ENCODE peak calls at places on chromosomes 6 and 20, in six cellular contexts. S is endothelial cell of umbilical vein, Q is esophagus muscularis mucosa, U is breast epithelium, Z is heart left ventricle, V is adrenal gland. T is an unnamed sample.

GRCh38 chr6:155586036-155586557 is 130.5 kb upstream of the NOX3 start:
- DNase-seq in S (no peak), Q (no peak), U (no peak), Z (no peak), V (no peak), T (no peak)

GRCh38 chr6:18883268-18883667 is 496.1 kb downstream of the RNF144B start:
- DNase-seq in S (no peak), Q (no peak), U (no peak), Z (no peak), V (no peak), T (no peak)

GRCh38 chr6:6721606-6722005 is 133.1 kb downstream of the LY86 start:
- DNase-seq in S (no peak), Q (no peak), U (no peak), Z (no peak), V (no peak), T (no peak)

GRCh38 chr20:4567172-4567571 is 154.5 kb upstream of the PRND start:
- DNase-seq in S (no peak), Q (no peak), U (no peak), Z (no peak), V (no peak), T (no peak)

GRCh38 chr6:127267742-127268588 is 1.3 kb downstream of the RNF146 start:
- DNase-seq in S (peak), Q (no peak), U (no peak), Z (no peak), V (no peak), T (no peak)

GRCh38 chr20:7449269-7449668 is 491.0 kb downstream of the HAO1 start:
- DNase-seq in S (no peak), Q (no peak), U (no peak), Z (no peak), V (no peak), T (no peak)

GRCh38 chr6:141988954-141989705 is 143.6 kb upstream of the GJE1 start:
- DNase-seq in S (peak), Q (no peak), U (no peak), Z (no peak), V (peak), T (peak)

GRCh38 chr6:125082931-125083683 is 70.5 kb upstream of the TPD52L1 start:
- DNase-seq in S (no peak), Q (no peak), U (no peak), Z (no peak), V (no peak), T (no peak)

GRCh38 chr6:63742060-63742459 is 106.5 kb downstream of the PHF3 start:
- DNase-seq in S (no peak), Q (no peak), U (no peak), Z (no peak), V (no peak), T (no peak)

GRCh38 chr6:10411915-10412164 is 3.0 kb downstream of the TFAP2A start:
- DNase-seq in S (peak), Q (no peak), U (no peak), Z (no peak), V (no peak), T (no peak)

GRCh38 chr20:41181567-41181966 is 44.2 kb downstream of the PLCG1 start:
- DNase-seq in S (no peak), Q (peak), U (peak), Z (no peak), V (no peak), T (peak)

GRCh38 chr6:170166511-170167122 is 124.3 kb downstream of the DLL1 start:
- DNase-seq in S (no peak), Q (no peak), U (no peak), Z (no peak), V (no peak), T (peak)

GRCh38 chr6:151044465-151045441 is 179.3 kb downstream of the MTHFD1L start:
- DNase-seq in S (peak), Q (no peak), U (peak), Z (peak), V (no peak), T (peak)

GRCh38 chr6:15253107-15254073 is 7.5 kb downstream of the JARID2 start:
- DNase-seq in S (no peak), Q (no peak), U (no peak), Z (no peak), V (no peak), T (no peak)

GRCh38 chr20:40160151-40160550 is 528.9 kb downstream of the MAFB start:
- DNase-seq in S (peak), Q (no peak), U (peak), Z (peak), V (peak), T (no peak)

GRCh38 chr6:5173862-5174643 is 86.7 kb downstream of the LYRM4 start:
- DNase-seq in S (no peak), Q (no peak), U (no peak), Z (no peak), V (no peak), T (peak)

GRCh38 chr6:103800131-103800670 is 1059.5 kb downstream of the HACE1 start:
- DNase-seq in S (no peak), Q (no peak), U (no peak), Z (no peak), V (no peak), T (no peak)
- TF ChIP-seq POLR2A in S (no peak), Q (no peak), U (no peak), Z (no peak), V (no peak), T (no peak)

DNA sequence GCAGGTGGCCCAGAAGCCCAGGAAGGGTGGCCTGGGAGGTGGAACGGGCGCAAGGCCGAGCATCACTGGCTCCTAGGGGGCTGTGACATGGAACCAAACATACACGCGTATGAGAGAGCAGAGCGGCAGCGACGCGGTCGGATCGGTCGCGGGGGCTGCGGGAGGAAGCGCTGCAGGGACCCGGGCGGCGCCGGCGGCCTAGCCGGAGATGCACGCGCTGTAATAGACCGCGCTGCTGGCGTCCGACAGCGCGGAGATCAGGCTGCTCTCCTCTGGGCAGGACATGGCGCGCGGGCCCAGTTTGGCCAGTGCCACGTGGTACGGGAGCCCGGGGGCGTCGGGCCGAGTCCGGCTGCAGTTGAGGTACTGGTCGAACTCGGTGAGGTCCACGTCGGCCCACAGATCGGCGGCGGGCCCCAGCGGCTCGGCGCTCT is 1.5 kb downstream of the SOX18 start:
- DNase-seq in S (peak), Q (no peak), U (no peak), Z (no peak), V (no peak), T (no peak)
- TF ChIP-seq POLR2A in S (no peak), Q (no peak), U (no peak), Z (no peak), V (no peak), T (no peak)

DNA sequence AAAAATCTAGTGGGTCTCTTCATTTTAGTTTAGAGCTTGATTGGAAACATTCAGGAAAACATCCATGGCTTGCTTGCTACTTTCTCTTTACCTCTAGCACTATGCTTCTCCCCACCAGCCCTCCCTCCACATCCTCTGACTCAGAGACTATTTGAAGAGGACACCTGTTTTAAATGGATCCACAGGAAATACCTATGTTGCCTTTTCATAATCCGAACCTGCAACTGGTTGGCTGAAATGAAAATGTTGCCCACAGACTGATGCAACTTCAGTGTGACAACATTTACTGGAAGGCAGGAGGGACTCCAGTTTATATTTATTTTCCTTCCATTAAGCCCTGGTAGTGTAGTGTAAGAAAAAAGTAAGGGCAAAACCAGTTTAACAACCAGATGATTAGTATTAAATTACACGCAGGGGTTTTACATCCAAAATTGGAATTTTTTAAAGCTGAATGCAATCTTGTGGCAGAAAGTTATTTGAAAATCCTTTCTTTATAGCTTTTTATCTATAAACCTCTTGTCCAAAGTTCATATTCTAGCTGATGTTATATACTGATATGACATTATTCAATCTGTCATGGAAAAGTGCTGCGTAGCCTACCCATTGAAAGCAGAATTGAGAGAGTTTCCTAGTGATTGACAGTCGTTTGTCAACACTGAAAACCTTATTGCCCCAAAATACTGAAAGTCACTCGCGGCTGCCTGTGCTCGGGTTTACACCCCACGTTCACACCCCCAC is 904 bp upstream of the AIG1 start:
- DNase-seq in S (peak), Q (no peak), U (peak), Z (no peak), V (peak), T (no peak)
- TF ChIP-seq POLR2A in S (no peak), Q (no peak), U (no peak), Z (no peak), V (no peak), T (no peak)

DNA sequence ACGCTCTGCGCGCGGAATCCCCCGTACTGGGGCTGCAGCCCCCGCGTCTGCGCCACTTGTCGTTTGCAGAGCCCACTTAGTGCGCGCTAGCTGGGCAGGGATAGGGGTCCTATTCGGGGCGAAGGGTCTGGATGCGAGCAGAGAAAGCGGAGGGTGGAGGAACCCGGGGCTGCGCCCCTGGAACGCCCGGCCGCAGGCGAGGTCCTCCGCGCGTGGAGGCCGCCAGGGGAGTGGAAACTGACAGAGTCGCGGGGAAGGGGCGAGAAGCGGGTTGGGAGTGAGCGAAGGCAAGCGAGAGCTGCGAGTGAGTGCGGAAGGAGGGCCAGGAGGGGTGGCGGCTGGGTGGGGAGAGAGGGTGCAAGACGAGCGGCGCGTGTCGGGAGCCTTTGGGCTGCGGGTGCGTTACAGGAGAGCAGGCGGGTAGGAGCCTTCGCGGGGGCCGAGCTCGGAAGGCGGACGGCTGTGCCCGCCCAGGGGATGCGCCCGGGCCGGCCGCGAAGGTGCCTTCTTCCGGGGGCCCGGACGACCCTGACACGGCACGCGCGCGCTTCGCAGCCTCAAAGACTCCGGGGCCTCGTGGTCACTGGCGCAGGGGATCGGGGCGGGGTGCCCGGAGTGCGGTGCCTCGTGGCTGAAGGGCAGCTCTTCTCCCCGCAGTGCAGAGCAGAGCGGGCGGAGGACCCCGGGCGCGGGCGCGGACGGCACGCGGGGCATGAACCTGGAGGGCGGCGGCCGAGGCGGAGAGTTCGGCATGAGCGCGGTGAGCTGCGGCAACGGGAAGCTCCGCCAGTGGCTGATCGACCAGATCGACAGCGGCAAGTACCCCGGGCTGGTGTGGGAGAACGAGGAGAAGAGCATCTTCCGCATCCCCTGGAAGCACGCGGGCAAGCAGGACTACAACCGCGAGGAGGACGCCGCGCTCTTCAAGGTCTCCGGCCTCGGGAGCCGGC is 1.2 kb downstream of the IRF4 start:
- DNase-seq in S (no peak), Q (no peak), U (no peak), Z (no peak), V (no peak), T (no peak)
- TF ChIP-seq POLR2A in S (no peak), Q (no peak), U (no peak), Z (no peak), V (no peak), T (no peak)